ENCODE peak calls at places on chromosomes 12 and 14, in seven cellular contexts. Q, O, S, P, I, Z and A are unnamed samples.

GRCh38 chr12:80988986-80989385 is 51.3 kb upstream of the LIN7A start:
- DNase-seq in Q (no peak), O (no peak), S (no peak), P (no peak), I (no peak), Z (peak), A (no peak)

GRCh38 chr14:73295198-73295796 is 58.0 kb downstream of the PAPLN start:
- DNase-seq in Q (peak), O (peak), S (no peak), P (no peak), I (no peak), Z (no peak), A (no peak)

GRCh38 chr12:57352166-57352565 is 78.7 kb downstream of the R3HDM2 start:
- DNase-seq in Q (no peak), O (no peak), S (no peak), P (no peak), I (no peak), Z (no peak), A (no peak)

GRCh38 chr12:74547249-74547648 is 9.6 kb downstream of the ATXN7L3B start:
- DNase-seq in Q (no peak), O (no peak), S (no peak), P (no peak), I (no peak), Z (no peak), A (no peak)

GRCh38 chr12:115897718-115898117 is 379.8 kb downstream of the MED13L start:
- DNase-seq in Q (no peak), O (no peak), S (no peak), P (no peak), I (no peak), Z (no peak), A (no peak)

GRCh38 chr12:2395352-2395977 is 342.7 kb downstream of the CACNA1C start:
- DNase-seq in Q (peak), O (peak), S (no peak), P (no peak), I (no peak), Z (peak), A (no peak)

GRCh38 chr12:23342407-23342806 is 607.1 kb downstream of the SOX5 start:
- DNase-seq in Q (no peak), O (no peak), S (no peak), P (no peak), I (no peak), Z (no peak), A (no peak)

GRCh38 chr14:79044894-79045624 is 874.9 kb downstream of the NRXN3 start:
- DNase-seq in Q (no peak), O (peak), S (no peak), P (no peak), I (no peak), Z (peak), A (peak)

GRCh38 chr12:85029456-85029855 is 6.6 kb downstream of the TSPAN19 start:
- DNase-seq in Q (peak), O (peak), S (no peak), P (no peak), I (no peak), Z (no peak), A (no peak)

GRCh38 chr12:62562892-62563291 is 96.3 kb downstream of the MON2 start:
- DNase-seq in Q (no peak), O (no peak), S (no peak), P (no peak), I (no peak), Z (no peak), A (no peak)

GRCh38 chr12:22626429-22626828 is 1.5 kb downstream of the ETNK1 start:
- DNase-seq in Q (no peak), O (no peak), S (no peak), P (no peak), I (peak), Z (no peak), A (no peak)

GRCh38 chr12:49891476-49891875 is 12.2 kb downstream of the FAIM2 start:
- DNase-seq in Q (no peak), O (no peak), S (no peak), P (no peak), I (no peak), Z (peak), A (peak)

GRCh38 chr14:85714046-85714445 is 184.1 kb downstream of the FLRT2 start:
- DNase-seq in Q (no peak), O (no peak), S (no peak), P (no peak), I (no peak), Z (no peak), A (no peak)

GRCh38 chr12:127078577-127079350 is 1188.2 kb upstream of the TMEM132C start:
- DNase-seq in Q (no peak), O (no peak), S (no peak), P (no peak), I (no peak), Z (no peak), A (no peak)

GRCh38 chr14:98136420-98136819 is 1135.6 kb downstream of the BCL11B start:
- DNase-seq in Q (no peak), O (no peak), S (no peak), P (no peak), I (no peak), Z (no peak), A (no peak)

GRCh38 chr14:98133806-98134205 is 1138.2 kb downstream of the BCL11B start:
- DNase-seq in Q (no peak), O (no peak), S (no peak), P (no peak), I (no peak), Z (no peak), A (no peak)

GRCh38 chr14:98136019-98136418 is 1136.0 kb downstream of the BCL11B start:
- DNase-seq in Q (no peak), O (no peak), S (no peak), P (no peak), I (no peak), Z (no peak), A (no peak)

GRCh38 chr14:98130691-98131090 is 1141.3 kb downstream of the BCL11B start:
- DNase-seq in Q (no peak), O (no peak), S (no peak), P (no peak), I (no peak), Z (no peak), A (no peak)

GRCh38 chr14:98131406-98131805 is 1140.6 kb downstream of the BCL11B start:
- DNase-seq in Q (no peak), O (no peak), S (no peak), P (no peak), I (no peak), Z (no peak), A (no peak)
- TF ChIP-seq POLR2A in Q (no peak), O (no peak), S (no peak), P (no peak), I (no peak), Z (no peak), A (no peak)

DNA sequence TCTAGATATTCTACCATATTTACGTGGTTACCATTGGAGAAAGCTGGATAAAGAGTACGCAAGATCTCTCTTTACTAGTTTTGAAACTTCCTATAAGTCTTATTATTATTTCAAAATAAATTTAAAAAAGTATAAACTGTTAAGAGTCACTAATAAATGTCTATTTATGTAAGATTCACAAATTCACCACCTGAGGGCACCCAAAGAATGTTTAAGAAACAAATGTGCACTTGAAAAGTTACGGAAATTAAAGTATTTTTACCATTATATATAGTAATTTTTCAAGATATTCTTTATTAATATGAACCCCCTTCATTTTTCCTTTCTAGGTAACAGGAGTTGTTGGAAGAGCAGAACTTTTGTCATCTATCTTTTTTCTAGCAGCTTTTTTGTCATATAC is 11.9 kb downstream of the TMTC3 start:
- DNase-seq in Q (peak), O (no peak), S (no peak), P (no peak), I (no peak), Z (no peak), A (no peak)
- TF ChIP-seq EP300 in Q (no peak), O (no peak), S (no peak), P (no peak), I (no peak), Z (no peak), A (no peak)

GRCh38 chr14:98956181-98956580 is 315.8 kb downstream of the BCL11B start:
- DNase-seq in Q (no peak), O (no peak), S (no peak), P (no peak), I (no peak), Z (no peak), A (peak)

GRCh38 chr14:98955741-98956070 is 316.3 kb downstream of the BCL11B start:
- DNase-seq in Q (no peak), O (no peak), S (no peak), P (no peak), I (no peak), Z (no peak), A (peak)

GRCh38 chr14:98955036-98955740 is 316.8 kb downstream of the BCL11B start:
- DNase-seq in Q (no peak), O (no peak), S (no peak), P (no peak), I (no peak), Z (no peak), A (peak)

GRCh38 chr14:98953544-98954346 is 318.3 kb downstream of the BCL11B start:
- DNase-seq in Q (no peak), O (peak), S (peak), P (peak), I (no peak), Z (peak), A (peak)

DNA sequence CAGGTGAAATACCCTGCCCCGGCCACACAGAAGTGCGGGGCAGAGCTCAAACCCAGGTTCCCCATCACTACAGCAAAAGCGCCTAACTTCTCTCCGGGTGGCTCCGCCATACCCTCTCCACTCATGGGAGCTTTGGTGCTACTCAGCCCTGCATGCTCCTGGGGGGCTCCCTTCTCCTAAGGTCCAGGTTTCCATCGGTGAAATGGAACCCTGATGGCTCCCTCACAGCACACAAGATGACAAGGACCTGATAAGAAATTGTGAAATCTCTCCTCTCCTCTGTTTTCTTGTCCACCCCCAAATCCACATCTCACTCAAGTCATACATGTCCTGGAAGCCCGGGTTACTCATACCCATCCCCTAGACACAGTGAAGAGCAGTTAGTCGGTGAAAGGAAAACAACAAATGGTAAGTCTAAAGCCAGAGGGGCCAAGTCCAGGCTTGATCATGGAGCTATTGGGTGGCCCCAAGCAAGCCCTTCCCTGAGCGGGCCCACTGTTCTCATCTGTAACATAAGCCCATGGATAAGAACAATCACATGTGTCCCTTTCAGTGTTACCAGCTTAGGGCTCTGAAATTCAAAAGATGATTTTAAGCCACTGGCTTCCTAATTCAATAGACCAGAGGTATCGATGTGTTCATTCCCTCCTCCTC is 317.5 kb downstream of the BCL11B start:
- DNase-seq in Q (no peak), O (no peak), S (no peak), P (no peak), I (no peak), Z (no peak), A (peak)
- H3K27ac ChIP-seq in Q (no peak), O (peak), S (no peak), P (no peak), I (no peak), Z (no peak), A (no peak)

GRCh38 chr12:112010415-112011344 is 2.3 kb downstream of the TMEM116 start:
- DNase-seq in Q (no peak), O (no peak), S (no peak), P (no peak), I (no peak), Z (no peak), A (no peak)

GRCh38 chr12:112011685-112012084 is 1.3 kb downstream of the TMEM116 start:
- DNase-seq in Q (no peak), O (no peak), S (no peak), P (no peak), I (no peak), Z (no peak), A (no peak)

GRCh38 chr12:112013601-112014402 is 576 bp downstream of the ERP29 start:
- DNase-seq in Q (peak), O (peak), S (peak), P (no peak), I (peak), Z (peak), A (peak)

GRCh38 chr12:112015938-112016337 is 2.7 kb downstream of the ERP29 start:
- DNase-seq in Q (no peak), O (no peak), S (no peak), P (no peak), I (no peak), Z (no peak), A (no peak)

DNA sequence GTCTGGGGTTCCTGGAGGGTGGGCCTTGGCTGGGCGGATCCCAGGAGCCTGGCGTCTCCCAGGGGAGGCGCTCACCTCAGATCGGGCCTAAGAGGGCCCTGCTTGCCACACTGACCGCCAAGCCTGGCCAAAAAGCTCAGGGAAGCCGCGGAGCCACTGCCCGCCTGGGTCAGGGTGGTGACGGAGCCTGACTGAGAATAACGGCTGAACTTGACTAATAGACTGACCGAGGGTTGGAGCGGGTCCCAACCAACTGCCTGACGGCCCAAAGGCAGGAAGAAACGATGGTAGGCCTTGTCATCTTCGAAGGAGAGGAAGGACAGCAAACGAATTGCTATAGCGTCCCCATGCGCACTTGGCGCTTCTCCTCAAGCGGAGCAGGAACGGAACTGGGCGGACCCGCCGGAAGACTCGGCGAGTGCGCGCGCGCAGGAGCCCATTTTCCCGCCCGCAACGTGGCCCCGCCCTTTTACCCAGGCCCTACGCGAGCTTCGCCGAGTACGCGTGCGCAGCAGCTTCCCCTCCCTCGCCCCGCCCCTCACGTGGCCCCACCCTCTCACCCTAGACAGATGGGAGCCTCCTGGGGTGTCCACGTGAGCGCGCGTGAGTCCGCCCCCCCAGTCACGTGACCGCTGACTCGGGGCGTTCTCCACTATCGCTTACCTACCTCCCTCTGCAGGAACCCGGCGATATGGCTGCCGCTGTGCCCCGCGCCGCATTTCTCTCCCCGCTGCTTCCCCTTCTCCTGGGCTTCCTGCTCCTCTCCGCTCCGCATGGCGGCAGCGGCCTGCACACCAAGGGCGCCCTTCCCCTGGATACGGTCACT is at the start of the genes ERP29 and TMEM116:
- DNase-seq in Q (peak), O (peak), S (peak), P (peak), I (peak), Z (peak), A (peak)
- TF ChIP-seq POLR2A in Q (peak), O (peak), S (peak), P (peak), I (peak), Z (peak), A (peak)

GRCh38 chr12:12701457-12701856 is 5.5 kb upstream of the GPR19 start:
- DNase-seq in Q (no peak), O (no peak), S (no peak), P (no peak), I (no peak), Z (no peak), A (no peak)

GRCh38 chr12:12705833-12706520 is 10.0 kb upstream of the GPR19 start:
- DNase-seq in Q (no peak), O (no peak), S (no peak), P (no peak), I (no peak), Z (peak), A (no peak)

GRCh38 chr12:12699345-12699744 is 3.4 kb upstream of the GPR19 start:
- DNase-seq in Q (no peak), O (no peak), S (no peak), P (no peak), I (no peak), Z (no peak), A (no peak)

GRCh38 chr12:12700249-12700648 is 4.3 kb upstream of the GPR19 start:
- DNase-seq in Q (no peak), O (no peak), S (no peak), P (no peak), I (no peak), Z (no peak), A (no peak)

GRCh38 chr12:12704593-12705230 is 8.7 kb upstream of the GPR19 start:
- DNase-seq in Q (peak), O (peak), S (no peak), P (no peak), I (no peak), Z (peak), A (peak)
- TF ChIP-seq EP300 in Q (no peak), O (no peak), S (no peak), P (peak), I (no peak), Z (no peak), A (no peak)

DNA sequence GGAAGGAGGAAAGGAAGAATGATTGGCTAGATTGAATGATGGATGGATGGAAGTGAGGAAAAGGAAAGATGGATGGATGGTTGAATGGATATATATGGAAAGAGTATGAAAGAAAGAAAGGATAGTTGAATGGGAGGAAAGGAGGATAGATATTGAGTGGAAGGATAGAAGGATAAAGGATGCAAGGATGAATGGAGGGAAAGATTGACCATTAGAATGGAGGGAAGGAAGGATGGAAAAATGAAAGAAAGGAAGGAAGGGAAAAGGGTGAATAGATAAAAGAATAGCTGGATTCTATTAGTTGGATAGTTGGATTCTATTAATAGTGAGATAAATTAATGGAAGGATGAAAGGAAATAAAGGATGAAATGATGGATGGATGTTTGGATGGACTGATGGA is 105.9 kb downstream of the CALM1 start:
- DNase-seq in Q (no peak), O (no peak), S (no peak), P (no peak), I (no peak), Z (no peak), A (no peak)
- H3K27ac ChIP-seq in Q (no peak), O (peak), S (no peak), P (no peak), I (no peak), Z (no peak), A (no peak)

GRCh38 chr12:98592825-98593322 is 612 bp upstream of the SLC25A3 start:
- DNase-seq in Q (no peak), O (no peak), S (no peak), P (no peak), I (no peak), Z (no peak), A (no peak)

GRCh38 chr12:98591209-98591608 is 2.3 kb upstream of the SLC25A3 start:
- DNase-seq in Q (peak), O (no peak), S (no peak), P (no peak), I (no peak), Z (no peak), A (no peak)

GRCh38 chr12:98595152-98595988 is 1.9 kb downstream of the SLC25A3 start:
- DNase-seq in Q (peak), O (peak), S (no peak), P (no peak), I (no peak), Z (no peak), A (no peak)

GRCh38 chr12:98594050-98594853 is 766 bp downstream of the SLC25A3 start:
- DNase-seq in Q (no peak), O (no peak), S (no peak), P (no peak), I (no peak), Z (peak), A (peak)

GRCh38 chr12:98593351-98594049 is at the start of gene SLC25A3:
- DNase-seq in Q (peak), O (peak), S (peak), P (peak), I (peak), Z (peak), A (peak)
- TF ChIP-seq POLR2A in Q (peak), O (peak), S (peak), P (peak), I (peak), Z (peak), A (peak)

GRCh38 chr14:53020193-53020932 is 69.5 kb upstream of the FERMT2 start:
- DNase-seq in Q (no peak), O (no peak), S (no peak), P (no peak), I (no peak), Z (no peak), A (no peak)
- TF ChIP-seq EP300 in Q (no peak), O (no peak), S (no peak), P (no peak), I (no peak), Z (no peak), A (no peak)